ENCODE peak calls at places on chromosomes 1 and 21, in ten cellular contexts. M, Q, O, L, N, U, D, G, P and T are unnamed samples. For H3K4me1, the result is how much of the 10 kb centered on the place peaks cover.

GRCh38 chr1:85406887-85407593 is 57.9 kb downstream of the DDAH1 start:
- DNase-seq in M (peak), Q (peak), O (peak), L (no peak), N (peak), U (peak), D (peak), G (no peak), P (no peak), T (peak)

GRCh38 chr1:193301746-193302145 is 115.3 kb upstream of the B3GALT2 start:
- DNase-seq in M (no peak), Q (no peak), O (no peak), L (no peak), N (no peak), U (no peak), D (no peak), G (no peak), P (no peak), T (no peak)

GRCh38 chr1:234957330-234958065 is 171.1 kb downstream of the TOMM20 start:
- DNase-seq in M (no peak), Q (peak), O (peak), L (no peak), N (peak), U (peak), D (peak), G (no peak), P (no peak), T (no peak)

GRCh38 chr21:35945089-35945671 is 115.1 kb downstream of the SETD4 start:
- DNase-seq in M (no peak), Q (no peak), O (no peak), L (no peak), N (peak), U (peak), D (no peak), G (no peak), P (no peak), T (no peak)

GRCh38 chr21:31151682-31152081 is 113.4 kb upstream of the KRTAP19-8 start:
- DNase-seq in M (no peak), Q (no peak), O (no peak), L (no peak), N (no peak), U (no peak), D (no peak), G (no peak), P (no peak), T (no peak)

GRCh38 chr1:3364526-3364925 is 89.9 kb upstream of the ARHGEF16 start:
- DNase-seq in M (no peak), Q (no peak), O (no peak), L (no peak), N (no peak), U (no peak), D (no peak), G (no peak), P (no peak), T (no peak)

GRCh38 chr1:28329395-28330153 is 734 bp downstream of the MED18 start:
- DNase-seq in M (no peak), Q (peak), O (no peak), L (peak), N (peak), U (peak), D (peak), G (no peak), P (peak), T (peak)

GRCh38 chr1:232039303-232039702 is 412.7 kb downstream of the DISC1 start:
- DNase-seq in M (no peak), Q (no peak), O (no peak), L (no peak), N (no peak), U (no peak), D (no peak), G (no peak), P (no peak), T (no peak)

GRCh38 chr1:235417101-235417697 is 50.0 kb downstream of the TBCE start:
- DNase-seq in M (peak), Q (peak), O (no peak), L (peak), N (peak), U (peak), D (peak), G (peak), P (no peak), T (peak)

GRCh38 chr1:91273875-91274274 is 130.8 kb downstream of the HFM1 start:
- DNase-seq in M (no peak), Q (no peak), O (no peak), L (no peak), N (no peak), U (no peak), D (no peak), G (no peak), P (no peak), T (no peak)

GRCh38 chr1:91724231-91724630 is 161.7 kb downstream of the TGFBR3 start:
- DNase-seq in M (no peak), Q (no peak), O (no peak), L (no peak), N (no peak), U (no peak), D (no peak), G (no peak), P (no peak), T (no peak)

GRCh38 chr1:86774305-86775304 is 70.2 kb downstream of the SH3GLB1 start:
- DNase-seq in M (peak), Q (peak), O (peak), L (peak), N (peak), U (peak), D (peak), G (peak), P (peak), T (peak)
- H3K27ac ChIP-seq in M (peak), Q (no peak), O (no peak), L (peak), N (peak), U (peak), D (peak), G (peak), P (peak), T (no peak)

GRCh38 chr21:37548521-37548981 is 182.0 kb downstream of the DYRK1A start:
- DNase-seq in M (no peak), Q (no peak), O (no peak), L (no peak), N (no peak), U (no peak), D (no peak), G (no peak), P (no peak), T (peak)
- TF ChIP-seq CTCF in M (no peak), Q (no peak), O (no peak), L (no peak), N (no peak), U (no peak), D (no peak), G (no peak), P (no peak), T (no peak)

GRCh38 chr1:227765261-227766014 is 30.2 kb downstream of the SNAP47 start:
- DNase-seq in M (no peak), Q (no peak), O (no peak), L (no peak), N (no peak), U (no peak), D (no peak), G (no peak), P (peak), T (no peak)
- H3K4me1 ChIP-seq in M (under half), Q (under half), O (under half), L (under half), N (under half), U (under half), D (half or more), G (under half), P (half or more), T (under half)

GRCh38 chr1:26981146-26981846 is 12.2 kb upstream of the TRNP1 start:
- DNase-seq in M (no peak), Q (no peak), O (no peak), L (no peak), N (no peak), U (no peak), D (no peak), G (no peak), P (no peak), T (no peak)
- H3K27ac ChIP-seq in M (no peak), Q (no peak), O (no peak), L (no peak), N (no peak), U (no peak), D (no peak), G (no peak), P (no peak), T (no peak)